ENCODE peak calls at places on chromosomes 2 and 18, in four cellular contexts. R is transverse colon, K is astrocyte, X is heart left ventricle. N is an unnamed sample.

GRCh38 chr18:78871631-78872030 is 108.0 kb upstream of the SALL3 start:
- DNase-seq in R (no peak), K (no peak), X (no peak), N (peak; percentile 12)

GRCh38 chr2:58925676-58926081 is 684.6 kb upstream of the FANCL start:
- DNase-seq in R (no peak), K (peak; percentile 58), X (no peak), N (no peak)

GRCh38 chr2:196166876-196167275 is 4.5 kb downstream of the STK17B start:
- DNase-seq in R (no peak), K (peak; percentile 86), X (no peak), N (no peak)

GRCh38 chr18:43160509-43160908 is 45.0 kb upstream of the RIT2 start:
- DNase-seq in R (no peak), K (peak; percentile 74), X (no peak), N (no peak)

GRCh38 chr2:229372207-229372606 is 101.1 kb upstream of the PID1 start:
- DNase-seq in R (no peak), K (no peak), X (no peak), N (no peak)

GRCh38 chr2:196939381-196939780 is 12.9 kb upstream of the PGAP1 start:
- DNase-seq in R (no peak), K (peak; percentile 62), X (no peak), N (no peak)

GRCh38 chr18:35089382-35089781 is 48.2 kb downstream of the MAPRE2 start:
- DNase-seq in R (no peak), K (peak; percentile 50), X (no peak), N (no peak)

GRCh38 chr18:62109676-62110075 is 77.2 kb downstream of the PIGN start:
- DNase-seq in R (no peak), K (peak; percentile 51), X (no peak), N (no peak)

GRCh38 chr2:20617892-20618467 is 32.9 kb downstream of the HS1BP3 start:
- DNase-seq in R (peak; percentile 92), K (peak; percentile 97), X (peak; percentile 96), N (peak; percentile 78)

GRCh38 chr2:55992465-55992864 is 68.9 kb upstream of the EFEMP1 start:
- DNase-seq in R (peak; percentile 8), K (peak; percentile 100), X (no peak), N (no peak)

GRCh38 chr2:186523781-186524180 is 37.7 kb downstream of the ZC3H15 start:
- DNase-seq in R (no peak), K (no peak), X (no peak), N (no peak)

DNA sequence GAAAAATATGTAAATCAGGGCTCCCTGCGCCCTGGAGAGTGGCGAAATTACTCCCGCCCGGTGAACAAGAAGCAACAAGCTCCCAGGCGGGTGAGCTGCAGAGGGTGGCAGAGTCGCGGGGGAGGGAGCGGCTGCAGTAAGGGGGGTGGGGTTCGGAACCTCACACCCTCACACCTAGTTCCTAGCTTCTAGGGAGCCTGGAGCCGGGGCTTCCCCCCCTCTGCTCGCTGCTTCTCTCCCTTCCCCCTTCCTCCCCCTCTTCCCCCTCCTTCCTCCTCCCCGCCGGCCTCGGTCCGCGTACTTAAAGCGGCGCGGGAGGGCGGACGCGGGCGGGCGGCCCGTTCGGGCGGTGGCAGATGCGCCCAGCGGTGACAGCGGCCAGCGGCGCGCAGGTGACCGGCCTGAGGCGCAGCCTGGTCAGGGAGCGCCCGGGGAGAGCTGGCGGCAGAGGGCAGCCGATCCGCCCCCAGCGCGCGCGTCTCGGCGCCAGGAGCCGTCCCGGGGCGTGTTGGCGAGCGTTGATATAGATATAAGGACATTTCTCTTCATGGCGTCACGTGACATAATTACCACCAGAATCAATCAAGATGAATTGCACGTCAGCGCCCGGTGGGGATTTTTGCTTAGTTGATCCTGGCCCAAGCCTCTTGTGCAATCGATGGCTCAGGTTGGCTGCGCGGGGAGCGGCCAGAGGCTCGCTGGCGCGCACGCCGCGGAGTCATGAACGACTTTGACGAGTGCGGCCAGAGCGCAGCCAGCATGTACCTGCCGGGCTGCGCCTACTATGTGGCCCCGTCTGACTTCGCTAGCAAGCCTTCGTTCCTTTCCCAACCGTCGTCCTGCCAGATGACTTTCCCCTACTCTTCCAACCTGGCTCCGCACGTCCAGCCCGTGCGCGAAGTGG is at the start of gene HOXD11:
- DNase-seq in R (peak; percentile 66), K (no peak), X (no peak), N (peak; percentile 88)
- H3K4me3 ChIP-seq in R (peak within 1 kb of the TSS; percentile 52), K (no peak within 1 kb of the TSS), X (peak within 1 kb of the TSS; percentile 7), N (peak within 1 kb of the TSS; percentile 3)

DNA sequence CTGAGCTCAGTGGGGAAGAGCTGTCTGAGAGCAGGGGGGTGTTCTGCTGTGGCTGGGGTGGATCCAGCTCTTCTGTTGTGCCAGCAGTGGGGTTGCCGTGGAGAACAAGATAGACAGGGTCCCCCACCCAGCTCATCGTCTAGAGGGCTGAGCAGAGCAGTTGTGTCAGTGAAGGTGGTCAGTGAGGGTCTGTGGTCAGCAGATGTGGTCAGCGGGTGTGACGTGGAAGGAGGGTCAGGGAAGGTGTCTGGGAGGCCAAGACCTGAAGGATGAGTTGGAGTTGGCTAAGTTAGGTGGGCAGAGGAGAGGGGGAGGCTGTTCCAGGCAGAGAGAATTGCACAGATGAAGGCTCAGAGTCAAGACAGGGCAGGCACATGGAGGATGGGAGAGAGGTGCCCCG is 103.1 kb downstream of the DGKD start:
- DNase-seq in R (no peak), K (no peak), X (peak; percentile 29), N (no peak)
- H3K36me3 ChIP-seq in R (no peaks in the 10 kb centered on the region), K (peaks cover 13% of the 10 kb centered on the region), X (peaks cover 55% of the 10 kb centered on the region), N (peaks cover 4% of the 10 kb centered on the region)

GRCh38 chr2:59993721-59994120 is 559.7 kb downstream of the BCL11A start:
- DNase-seq in R (no peak), K (no peak), X (no peak), N (no peak)
- H3K27me3 ChIP-seq in R (no peaks in the 10 kb centered on the region), K (no peaks in the 10 kb centered on the region), X (no peaks in the 10 kb centered on the region), N (no peaks in the 10 kb centered on the region)

GRCh38 chr2:174431902-174432301 is 36.4 kb downstream of the SCRN3 start:
- DNase-seq in R (no peak), K (no peak), X (no peak), N (no peak)

GRCh38 chr2:174428214-174428613 is 32.7 kb downstream of the SCRN3 start:
- DNase-seq in R (no peak), K (no peak), X (no peak), N (no peak)

DNA sequence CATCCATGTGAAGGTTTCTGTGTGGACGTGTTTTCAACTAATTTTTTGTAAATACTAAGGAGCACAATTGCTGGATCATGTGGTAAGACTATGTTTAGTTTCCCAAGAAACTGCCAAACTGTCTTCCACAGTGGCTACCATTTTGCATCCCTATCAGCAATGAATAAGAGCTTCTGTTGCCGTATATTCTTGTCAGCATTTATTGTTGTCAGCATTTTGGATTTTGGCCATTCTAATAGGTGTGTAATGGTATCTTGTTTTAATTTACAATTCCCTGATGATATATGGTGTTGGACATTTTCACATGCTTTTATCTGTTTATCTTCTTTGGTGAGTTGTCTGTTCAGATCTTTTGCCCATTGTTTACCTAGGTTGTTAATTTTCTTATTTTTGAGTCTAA is 34.5 kb downstream of the SCRN3 start:
- DNase-seq in R (no peak), K (no peak), X (no peak), N (no peak)
- H3K4me3 ChIP-seq in R (no peak overlapping the region), K (no peak overlapping the region), X (no peak overlapping the region), N (no peak overlapping the region)